ENCODE peak calls at places on chromosomes 6 and 20, in seven cellular contexts. D is hepatocyte; W is right lobe of liver; O is neural progenitor cell; S is left lung; T is CD4-positive, alpha-beta T cell; E is psoas muscle. C is an unnamed sample.

GRCh38 chr6:26088344-26088743 is 1.1 kb downstream of the HFE start:
- DNase-seq in T (no peak), S (no peak), E (no peak), W (no peak), D (no peak), O (no peak), C (no peak)

GRCh38 chr6:109167557-109167956 is 72.2 kb downstream of the CEP57L1 start:
- DNase-seq in O (no peak), D (no peak), S (no peak), T (no peak), W (no peak), E (no peak), C (no peak)

GRCh38 chr6:130033999-130034814 is 15.8 kb downstream of the L3MBTL3 start:
- DNase-seq in T (no peak), W (no peak), E (no peak), D (peak; percentile 54), O (no peak), S (no peak), C (no peak)

GRCh38 chr6:26311012-26311384 is 54.0 kb upstream of the BTN3A2 start:
- DNase-seq in S (no peak), D (no peak), T (no peak), W (no peak), O (peak; percentile 45), E (no peak), C (no peak)

GRCh38 chr6:33279971-33280511 is 3.1 kb downstream of the B3GALT4 start:
- DNase-seq in S (no peak), O (peak; percentile 56), E (no peak), W (no peak), D (peak; percentile 74), T (no peak), C (peak; percentile 74)

GRCh38 chr6:127069659-127070279 is 48.7 kb upstream of the RSPO3 start:
- DNase-seq in O (peak; percentile 55), T (no peak), D (peak; percentile 46), W (no peak), S (no peak), E (no peak), C (peak; percentile 10)

GRCh38 chr6:147738089-147738488 is 229.6 kb downstream of the SAMD5 start:
- DNase-seq in E (no peak), W (no peak), S (no peak), O (no peak), D (peak; percentile 28), T (no peak), C (no peak)

GRCh38 chr6:108728826-108729225 is 119.4 kb upstream of the ARMC2 start:
- DNase-seq in S (no peak), E (no peak), D (peak; percentile 65), T (no peak), W (no peak), O (no peak), C (no peak)

GRCh38 chr6:45445749-45446454 is 68.2 kb upstream of the SUPT3H start:
- DNase-seq in O (no peak), E (peak; percentile 59), D (peak; percentile 91), S (peak; percentile 73), W (peak; percentile 52), T (no peak), C (peak; percentile 86)

GRCh38 chr6:63058601-63059000 is 152.7 kb upstream of the FKBP1C start:
- DNase-seq in W (no peak), T (no peak), S (no peak), O (no peak), D (no peak), E (no peak), C (no peak)

GRCh38 chr6:144897441-144897921 is 612.3 kb downstream of the UTRN start:
- DNase-seq in W (no peak), T (no peak), S (no peak), O (no peak), D (peak; percentile 16), E (no peak), C (peak; percentile 62)

GRCh38 chr6:120055071-120055470 is 705.5 kb upstream of the MAN1A1 start:
- DNase-seq in T (no peak), O (no peak), S (no peak), D (no peak), E (no peak), W (no peak), C (no peak)

GRCh38 chr6:169157474-169158181 is 96.0 kb downstream of the THBS2 start:
- DNase-seq in E (no peak), S (no peak), T (no peak), O (no peak), D (peak; percentile 43), W (no peak), C (no peak)

DNA sequence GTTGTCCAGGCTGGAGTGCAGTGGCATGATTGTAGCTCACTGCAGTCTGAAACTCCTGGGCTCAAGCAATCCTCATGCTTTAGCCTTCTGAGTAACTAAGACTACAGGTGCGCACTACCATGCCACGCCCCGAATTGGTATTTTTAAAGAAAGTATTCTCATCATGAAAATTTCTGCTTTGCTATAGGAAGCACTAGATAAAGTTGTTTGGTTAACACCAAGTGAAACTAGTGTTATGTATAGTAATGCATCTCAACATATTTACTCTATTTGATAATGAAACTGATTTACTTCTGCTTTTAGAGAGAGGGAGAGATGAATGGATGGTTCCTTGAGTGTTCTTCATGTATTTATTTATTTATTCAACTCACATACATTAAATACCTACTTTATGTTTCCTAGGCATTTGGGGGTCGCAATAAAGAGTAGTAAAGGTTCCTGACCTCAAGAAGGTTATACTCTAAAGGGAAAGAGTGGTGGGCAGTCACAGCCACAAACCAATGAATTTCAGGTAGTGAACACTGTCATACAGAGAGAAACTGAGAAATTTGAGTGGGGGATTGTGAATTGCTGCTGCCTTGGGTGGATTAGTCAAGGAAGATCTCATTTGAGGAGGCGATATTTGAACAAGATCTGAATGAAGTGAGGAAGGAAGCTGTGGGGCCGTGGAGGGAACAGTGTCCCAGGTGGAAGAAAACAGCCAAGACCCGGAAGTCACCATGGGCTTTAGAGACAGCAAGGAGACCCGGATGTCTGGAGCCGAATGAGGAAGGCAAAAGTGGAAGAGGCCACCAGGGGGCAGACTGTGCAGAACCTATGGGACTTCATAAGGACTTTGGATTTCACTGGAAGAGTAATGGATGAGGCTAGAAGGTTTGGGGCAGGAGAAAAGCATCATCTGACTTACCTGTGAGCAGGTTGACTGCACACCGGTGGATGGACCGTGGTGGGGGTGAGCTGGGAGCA is 185.6 kb downstream of the TSHZ2 start:
- DNase-seq in W (peak; percentile 31), O (peak; percentile 72), S (peak; percentile 34), D (peak; percentile 34), E (peak; percentile 19), T (peak; percentile 7), C (peak; percentile 18)
- TF ChIP-seq CTCF in W (peak; percentile 36), O (peak; percentile 69), S (peak; percentile 36), D (peak; percentile 33), E (peak; percentile 17), T (peak; percentile 50), C (peak; percentile 35)

GRCh38 chr20:61629361-61630239 is 377.5 kb downstream of the CDH4 start:
- DNase-seq in W (no peak), D (no peak), E (no peak), O (no peak), T (no peak), S (no peak), C (no peak)
- H3K27ac ChIP-seq in W (no peak overlapping the region), D (no peak overlapping the region), E (no peak overlapping the region), O (no peak overlapping the region), T (no peak overlapping the region), S (no peak overlapping the region), C (peak overlapping the region; percentile 66)

DNA sequence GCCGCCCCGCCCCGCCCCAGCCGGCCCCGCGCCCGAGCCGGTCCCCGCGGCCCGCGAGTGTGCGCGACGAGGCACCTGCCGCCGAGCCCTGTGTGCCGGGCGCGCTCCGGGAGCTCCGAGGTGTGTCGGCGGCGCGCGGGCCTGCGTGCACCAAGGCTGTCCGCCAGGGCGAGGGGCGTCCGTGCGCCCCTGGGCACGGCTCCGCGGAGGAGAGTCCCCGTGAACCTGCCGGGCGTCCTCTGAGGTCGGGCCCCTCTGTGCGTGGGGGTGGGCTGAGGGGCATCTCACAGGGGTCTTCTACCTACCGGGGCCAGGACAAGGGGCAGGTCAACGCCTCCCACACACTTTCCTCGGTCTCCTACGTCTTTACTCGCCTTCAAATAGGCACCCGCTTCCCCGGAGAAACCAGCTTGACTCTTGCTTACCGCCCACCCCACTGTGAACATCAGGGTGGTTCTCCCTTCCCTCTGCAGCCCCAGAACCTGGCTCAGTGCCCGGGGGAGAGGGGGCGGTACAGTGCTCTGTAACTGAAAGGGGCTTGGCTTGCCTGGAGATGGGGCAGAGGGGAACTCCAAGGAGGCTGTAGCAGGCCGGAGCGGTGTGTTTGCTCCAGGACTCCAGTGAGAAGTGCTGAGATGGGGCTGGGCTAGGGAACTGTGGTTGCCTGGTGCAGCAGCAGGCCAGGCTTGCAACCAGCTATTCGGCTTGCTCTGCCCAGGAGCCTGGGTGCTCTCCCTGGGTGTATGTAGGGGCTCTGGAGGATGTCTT is at the start of gene SAMD10:
- DNase-seq in O (peak; percentile 84), W (peak; percentile 61), E (no peak), D (peak; percentile 80), S (peak; percentile 56), T (no peak), C (no peak)
- TF ChIP-seq CTCF in O (peak; percentile 20), W (no peak), E (no peak), D (no peak), S (no peak), T (peak; percentile 33), C (no peak)

GRCh38 chr6:131628726-131629125 is 684 bp upstream of the MED23 start:
- DNase-seq in T (no peak), O (no peak), W (no peak), S (no peak), E (no peak), D (no peak), C (no peak)
- H3K27ac ChIP-seq in T (no peak overlapping the region), O (no peak overlapping the region), W (no peak overlapping the region), S (no peak overlapping the region), E (peak overlapping the region; percentile 78), D (no peak overlapping the region), C (peak overlapping the region; percentile 87)

GRCh38 chr6:114747995-114748625 is 405.3 kb upstream of the HS3ST5 start:
- DNase-seq in T (no peak), E (no peak), D (peak; percentile 75), O (peak; percentile 58), S (no peak), W (peak; percentile 25), C (peak; percentile 9)
- TF ChIP-seq CTCF in T (no peak), E (peak; percentile 51), D (peak; percentile 95), O (peak; percentile 94), S (peak; percentile 32), W (peak; percentile 63), C (peak; percentile 74)

GRCh38 chr6:6587696-6588063 is 840 bp upstream of the LY86 start:
- DNase-seq in D (no peak), W (no peak), E (no peak), O (no peak), T (no peak), S (no peak), C (no peak)

GRCh38 chr6:6586167-6586566 is 2.4 kb upstream of the LY86 start:
- DNase-seq in D (no peak), T (no peak), E (no peak), S (no peak), O (no peak), W (no peak), C (no peak)

GRCh38 chr6:6586671-6587526 is 1.6 kb upstream of the LY86 start:
- DNase-seq in T (no peak), S (no peak), W (no peak), D (no peak), O (no peak), E (no peak), C (no peak)

GRCh38 chr6:6588924-6589696 is 590 bp downstream of the LY86 start:
- DNase-seq in E (no peak), S (no peak), T (no peak), W (no peak), D (no peak), O (no peak), C (no peak)

GRCh38 chr6:6588064-6588923 is at the start of gene LY86:
- DNase-seq in W (no peak), E (no peak), O (no peak), T (no peak), D (peak; percentile 9), S (peak; percentile 49), C (no peak)
- H3K27ac ChIP-seq in W (no peak within 1 kb of the TSS), E (no peak within 1 kb of the TSS), O (no peak within 1 kb of the TSS), T (peak within 1 kb of the TSS; percentile 39), D (peak within 1 kb of the TSS; percentile 20), S (no peak within 1 kb of the TSS), C (no peak within 1 kb of the TSS)

C was measured in RWPE1.